ENCODE peak calls at places on chromosomes 3 and 15, in eight cellular contexts. One of them, this sample, is unnamed. For H3K4me1 and H3K27me3, the result is how much of the 10 kb centered on the place peaks cover.

GRCh38 chr3:16372362-16373269 is 107.6 kb downstream of the OXNAD1 start:
- DNase-seq in pancreas: no peak
- DNase-seq in H1: no peak
- DNase-seq in breast epithelium: no peak
- DNase-seq in GM23338: no peak
- DNase-seq in foreskin keratinocyte: no peak
- DNase-seq in IMR-90: no peak
- DNase-seq in heart left ventricle: peak
- DNase-seq in this sample: no peak

GRCh38 chr3:55639886-55640765 is 153.0 kb upstream of the WNT5A start:
- DNase-seq in pancreas: no peak
- DNase-seq in H1: no peak
- DNase-seq in breast epithelium: no peak
- DNase-seq in GM23338: no peak
- DNase-seq in foreskin keratinocyte: peak
- DNase-seq in IMR-90: no peak
- DNase-seq in heart left ventricle: no peak
- DNase-seq in this sample: no peak

GRCh38 chr3:3027976-3028567 is 82.1 kb downstream of the IL5RA start:
- DNase-seq in pancreas: no peak
- DNase-seq in H1: no peak
- DNase-seq in breast epithelium: no peak
- DNase-seq in GM23338: no peak
- DNase-seq in foreskin keratinocyte: no peak
- DNase-seq in IMR-90: no peak
- DNase-seq in heart left ventricle: no peak
- DNase-seq in this sample: no peak

GRCh38 chr15:74977599-74977998 is 17.8 kb upstream of the SCAMP5 start:
- DNase-seq in pancreas: no peak
- DNase-seq in H1: no peak
- DNase-seq in breast epithelium: no peak
- DNase-seq in GM23338: no peak
- DNase-seq in foreskin keratinocyte: no peak
- DNase-seq in IMR-90: no peak
- DNase-seq in heart left ventricle: no peak
- DNase-seq in this sample: no peak

GRCh38 chr15:48486228-48486627 is 155.0 kb downstream of the DUT start:
- DNase-seq in pancreas: no peak
- DNase-seq in H1: no peak
- DNase-seq in breast epithelium: no peak
- DNase-seq in GM23338: no peak
- DNase-seq in foreskin keratinocyte: no peak
- DNase-seq in IMR-90: no peak
- DNase-seq in heart left ventricle: no peak
- DNase-seq in this sample: no peak

GRCh38 chr15:39054128-39054732 is 489.6 kb upstream of the RASGRP1 start:
- DNase-seq in pancreas: no peak
- DNase-seq in H1: no peak
- DNase-seq in breast epithelium: no peak
- DNase-seq in GM23338: no peak
- DNase-seq in foreskin keratinocyte: no peak
- DNase-seq in IMR-90: no peak
- DNase-seq in heart left ventricle: no peak
- DNase-seq in this sample: no peak

GRCh38 chr3:14360123-14360881 is 42.1 kb upstream of the SLC6A6 start:
- DNase-seq in pancreas: no peak
- DNase-seq in H1: no peak
- DNase-seq in breast epithelium: no peak
- DNase-seq in GM23338: no peak
- DNase-seq in foreskin keratinocyte: no peak
- DNase-seq in IMR-90: peak
- DNase-seq in heart left ventricle: no peak
- DNase-seq in this sample: no peak

GRCh38 chr3:70516081-70516480 is 203.6 kb upstream of the MDFIC2 start:
- DNase-seq in pancreas: peak
- DNase-seq in H1: no peak
- DNase-seq in breast epithelium: no peak
- DNase-seq in GM23338: no peak
- DNase-seq in foreskin keratinocyte: no peak
- DNase-seq in IMR-90: no peak
- DNase-seq in heart left ventricle: no peak
- DNase-seq in this sample: no peak

GRCh38 chr3:32406481-32407408 is 15.1 kb downstream of the CMTM7 start:
- DNase-seq in pancreas: no peak
- DNase-seq in H1: no peak
- DNase-seq in breast epithelium: no peak
- DNase-seq in GM23338: no peak
- DNase-seq in foreskin keratinocyte: no peak
- DNase-seq in IMR-90: no peak
- DNase-seq in heart left ventricle: no peak
- DNase-seq in this sample: no peak

GRCh38 chr3:32411442-32411841 is 19.8 kb downstream of the CMTM7 start:
- DNase-seq in pancreas: no peak
- DNase-seq in H1: no peak
- DNase-seq in breast epithelium: no peak
- DNase-seq in GM23338: no peak
- DNase-seq in foreskin keratinocyte: no peak
- DNase-seq in IMR-90: no peak
- DNase-seq in heart left ventricle: no peak
- DNase-seq in this sample: no peak

GRCh38 chr3:32412887-32413286 is 21.2 kb downstream of the CMTM7 start:
- DNase-seq in pancreas: no peak
- DNase-seq in H1: no peak
- DNase-seq in breast epithelium: no peak
- DNase-seq in GM23338: no peak
- DNase-seq in foreskin keratinocyte: no peak
- DNase-seq in IMR-90: no peak
- DNase-seq in heart left ventricle: no peak
- DNase-seq in this sample: no peak

GRCh38 chr3:32413845-32414526 is 22.3 kb downstream of the CMTM7 start:
- DNase-seq in pancreas: no peak
- DNase-seq in H1: no peak
- DNase-seq in breast epithelium: no peak
- DNase-seq in GM23338: peak
- DNase-seq in foreskin keratinocyte: peak
- DNase-seq in IMR-90: no peak
- DNase-seq in heart left ventricle: no peak
- DNase-seq in this sample: no peak

DNA sequence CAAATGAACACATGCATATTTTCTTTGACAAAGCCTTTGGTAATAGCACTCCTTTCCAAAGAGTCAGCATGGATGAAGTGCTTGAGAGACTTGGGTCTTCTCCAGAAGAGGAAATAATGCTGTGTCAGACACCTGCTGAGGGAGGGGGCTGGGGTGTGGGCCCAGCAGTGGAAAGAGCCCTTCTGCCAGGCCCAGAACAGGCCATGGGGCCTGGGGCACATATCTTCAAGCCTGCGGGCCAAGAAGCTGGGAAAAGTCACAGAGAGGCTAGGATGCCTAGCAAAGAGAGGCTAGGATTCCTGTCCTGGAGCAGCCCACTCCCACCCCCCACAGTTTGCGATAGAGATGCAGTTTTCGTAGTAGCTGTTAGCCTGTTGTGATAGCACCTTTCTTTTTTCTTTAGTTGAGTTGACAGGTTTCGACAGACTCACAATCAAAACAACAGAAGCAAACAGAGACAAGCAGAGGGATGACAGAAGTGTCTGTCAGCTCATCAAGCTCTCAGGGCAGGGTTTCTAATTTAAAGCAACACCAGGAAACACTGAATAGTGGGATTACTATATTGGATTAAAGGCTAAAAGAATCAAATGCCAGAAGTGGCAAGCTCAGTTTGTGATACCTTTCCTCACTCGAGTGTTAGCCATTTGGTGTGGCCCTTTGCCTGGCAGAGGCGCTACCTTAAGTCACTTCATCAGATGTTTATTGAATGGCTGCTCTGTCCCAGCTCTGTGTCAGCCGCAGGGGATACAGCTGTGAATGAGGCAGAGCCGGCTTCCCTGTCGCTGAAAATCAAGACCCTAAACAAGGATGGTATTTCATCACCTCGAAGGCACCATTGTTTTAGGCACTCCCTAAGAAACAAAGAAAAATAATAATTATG is 19.0 kb downstream of the CMTM7 start:
- DNase-seq in pancreas: no peak
- DNase-seq in H1: no peak
- DNase-seq in breast epithelium: no peak
- DNase-seq in GM23338: peak
- DNase-seq in foreskin keratinocyte: no peak
- DNase-seq in IMR-90: no peak
- DNase-seq in heart left ventricle: no peak
- DNase-seq in this sample: no peak
- H3K4me1 ChIP-seq in pancreas: under half
- H3K4me1 ChIP-seq in H1: under half
- H3K4me1 ChIP-seq in breast epithelium: under half
- H3K4me1 ChIP-seq in GM23338: half or more
- H3K4me1 ChIP-seq in foreskin keratinocyte: half or more
- H3K4me1 ChIP-seq in IMR-90: under half
- H3K4me1 ChIP-seq in heart left ventricle: under half
- H3K4me1 ChIP-seq in this sample: under half

GRCh38 chr15:78625621-78626280 is 5.0 kb upstream of the CHRNA3 start:
- DNase-seq in pancreas: no peak
- DNase-seq in H1: no peak
- DNase-seq in breast epithelium: peak
- DNase-seq in GM23338: no peak
- DNase-seq in foreskin keratinocyte: no peak
- DNase-seq in IMR-90: no peak
- DNase-seq in heart left ventricle: no peak
- DNase-seq in this sample: no peak
- H3K27me3 ChIP-seq in pancreas: under half
- H3K27me3 ChIP-seq in H1: under half
- H3K27me3 ChIP-seq in breast epithelium: under half
- H3K27me3 ChIP-seq in GM23338: under half
- H3K27me3 ChIP-seq in foreskin keratinocyte: half or more
- H3K27me3 ChIP-seq in IMR-90: half or more
- H3K27me3 ChIP-seq in heart left ventricle: under half
- H3K27me3 ChIP-seq in this sample: under half

GRCh38 chr3:61425356-61425755 is 136.0 kb upstream of the PTPRG start:
- DNase-seq in pancreas: no peak
- DNase-seq in H1: no peak
- DNase-seq in breast epithelium: no peak
- DNase-seq in GM23338: no peak
- DNase-seq in foreskin keratinocyte: no peak
- DNase-seq in IMR-90: no peak
- DNase-seq in heart left ventricle: no peak
- DNase-seq in this sample: no peak

GRCh38 chr3:61417352-61417751 is 144.0 kb upstream of the PTPRG start:
- DNase-seq in pancreas: no peak
- DNase-seq in H1: no peak
- DNase-seq in breast epithelium: no peak
- DNase-seq in GM23338: no peak
- DNase-seq in foreskin keratinocyte: no peak
- DNase-seq in IMR-90: no peak
- DNase-seq in heart left ventricle: no peak
- DNase-seq in this sample: no peak

GRCh38 chr3:61420136-61420759 is 141.1 kb upstream of the PTPRG start:
- DNase-seq in pancreas: no peak
- DNase-seq in H1: no peak
- DNase-seq in breast epithelium: no peak
- DNase-seq in GM23338: no peak
- DNase-seq in foreskin keratinocyte: no peak
- DNase-seq in IMR-90: no peak
- DNase-seq in heart left ventricle: no peak
- DNase-seq in this sample: no peak

DNA sequence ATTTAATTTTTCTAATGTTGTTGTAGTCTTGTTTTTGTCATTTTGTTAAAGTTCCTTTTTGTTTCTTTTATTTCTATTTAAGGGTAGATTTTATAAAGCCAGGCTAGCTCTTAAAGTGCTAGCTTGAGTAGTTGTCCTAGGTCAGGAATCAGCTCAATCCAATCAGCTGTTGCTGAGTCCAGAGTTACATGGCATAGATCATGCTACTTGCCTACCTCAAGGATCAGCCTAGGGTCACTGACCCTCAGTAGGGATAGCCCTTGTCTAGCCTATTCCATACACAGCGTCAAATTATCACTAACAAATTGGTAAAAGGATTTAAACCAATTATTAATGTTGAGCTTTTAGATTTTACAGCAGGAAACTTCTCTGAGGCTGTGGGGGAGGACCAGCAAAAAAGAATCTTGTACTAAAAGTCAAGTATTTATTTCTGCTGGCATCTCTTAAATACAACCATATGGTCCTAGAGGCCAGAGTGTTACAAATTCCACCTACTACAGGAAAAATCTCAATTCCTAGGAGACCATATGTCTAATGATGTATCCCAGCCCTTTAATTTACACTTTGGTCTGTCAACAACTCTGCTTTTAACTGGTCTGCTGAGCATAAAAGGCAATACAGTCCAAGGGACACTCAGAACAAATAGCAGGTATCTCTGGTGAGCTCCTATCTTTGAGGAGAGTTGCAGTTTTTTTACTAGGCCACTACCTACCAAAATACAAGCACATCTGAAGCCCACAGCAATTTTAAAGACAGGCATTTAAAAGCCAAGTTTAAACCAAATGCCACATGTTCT is 138.2 kb upstream of the PTPRG start:
- DNase-seq in pancreas: no peak
- DNase-seq in H1: no peak
- DNase-seq in breast epithelium: no peak
- DNase-seq in GM23338: no peak
- DNase-seq in foreskin keratinocyte: no peak
- DNase-seq in IMR-90: no peak
- DNase-seq in heart left ventricle: no peak
- DNase-seq in this sample: no peak
- H3K4me1 ChIP-seq in pancreas: under half
- H3K4me1 ChIP-seq in H1: under half
- H3K4me1 ChIP-seq in breast epithelium: under half
- H3K4me1 ChIP-seq in GM23338: under half
- H3K4me1 ChIP-seq in foreskin keratinocyte: under half
- H3K4me1 ChIP-seq in IMR-90: under half
- H3K4me1 ChIP-seq in heart left ventricle: under half
- H3K4me1 ChIP-seq in this sample: under half

GRCh38 chr15:71291723-71292122 is 176.5 kb downstream of the THSD4 start:
- DNase-seq in pancreas: no peak
- DNase-seq in H1: no peak
- DNase-seq in breast epithelium: no peak
- DNase-seq in GM23338: no peak
- DNase-seq in foreskin keratinocyte: no peak
- DNase-seq in IMR-90: no peak
- DNase-seq in heart left ventricle: no peak
- DNase-seq in this sample: no peak

GRCh38 chr15:71288348-71288955 is 173.2 kb downstream of the THSD4 start:
- DNase-seq in pancreas: no peak
- DNase-seq in H1: no peak
- DNase-seq in breast epithelium: no peak
- DNase-seq in GM23338: no peak
- DNase-seq in foreskin keratinocyte: no peak
- DNase-seq in IMR-90: peak
- DNase-seq in heart left ventricle: no peak
- DNase-seq in this sample: no peak

GRCh38 chr15:71290002-71290401 is 174.7 kb downstream of the THSD4 start:
- DNase-seq in pancreas: no peak
- DNase-seq in H1: no peak
- DNase-seq in breast epithelium: no peak
- DNase-seq in GM23338: no peak
- DNase-seq in foreskin keratinocyte: no peak
- DNase-seq in IMR-90: no peak
- DNase-seq in heart left ventricle: no peak
- DNase-seq in this sample: no peak

GRCh38 chr15:71294251-71294635 is 179.0 kb downstream of the THSD4 start:
- DNase-seq in pancreas: no peak
- DNase-seq in H1: no peak
- DNase-seq in breast epithelium: no peak
- DNase-seq in GM23338: no peak
- DNase-seq in foreskin keratinocyte: no peak
- DNase-seq in IMR-90: no peak
- DNase-seq in heart left ventricle: no peak
- DNase-seq in this sample: no peak

GRCh38 chr15:71291247-71291646 is 176.0 kb downstream of the THSD4 start:
- DNase-seq in pancreas: no peak
- DNase-seq in H1: no peak
- DNase-seq in breast epithelium: no peak
- DNase-seq in GM23338: no peak
- DNase-seq in foreskin keratinocyte: no peak
- DNase-seq in IMR-90: no peak
- DNase-seq in heart left ventricle: no peak
- DNase-seq in this sample: no peak
- H3K27me3 ChIP-seq in pancreas: under half
- H3K27me3 ChIP-seq in H1: under half
- H3K27me3 ChIP-seq in breast epithelium: under half
- H3K27me3 ChIP-seq in GM23338: under half
- H3K27me3 ChIP-seq in foreskin keratinocyte: under half
- H3K27me3 ChIP-seq in IMR-90: under half
- H3K27me3 ChIP-seq in heart left ventricle: under half
- H3K27me3 ChIP-seq in this sample: under half